ENCODE peak calls at places on chromosome 2, in seven cellular contexts. L, D, T, K, A, U and M are unnamed samples.

GRCh38 chr2:186009341-186009740 is 270.7 kb downstream of the FSIP2 start:
- DNase-seq in L (no peak), D (no peak), T (no peak), K (no peak), A (no peak), U (no peak), M (no peak)

GRCh38 chr2:239371726-239372686 is 28.8 kb downstream of the HDAC4 start:
- DNase-seq in L (no peak), D (no peak), T (no peak), K (no peak), A (no peak), U (no peak), M (no peak)

GRCh38 chr2:119111115-119111975 is 47.2 kb downstream of the C1QL2 start:
- DNase-seq in L (no peak), D (no peak), T (no peak), K (peak), A (no peak), U (peak), M (no peak)

GRCh38 chr2:108287169-108287568 is 1.5 kb upstream of the SULT1C2 start:
- DNase-seq in L (no peak), D (no peak), T (no peak), K (no peak), A (no peak), U (no peak), M (no peak)

GRCh38 chr2:233761040-233761769 is 1.1 kb downstream of the UGT1A1 start:
- DNase-seq in L (no peak), D (no peak), T (no peak), K (no peak), A (no peak), U (no peak), M (no peak)

GRCh38 chr2:43045866-43046265 is 180.5 kb downstream of the ZFP36L2 start:
- DNase-seq in L (no peak), D (no peak), T (no peak), K (no peak), A (no peak), U (no peak), M (no peak)

GRCh38 chr2:44572196-44572900 is 210.6 kb downstream of the CAMKMT start:
- DNase-seq in L (no peak), D (no peak), T (no peak), K (no peak), A (no peak), U (peak), M (no peak)

GRCh38 chr2:231693956-231694355 is 14.4 kb upstream of the PTMA start:
- DNase-seq in L (no peak), D (no peak), T (no peak), K (no peak), A (no peak), U (no peak), M (no peak)

GRCh38 chr2:241268716-241269445 is 46.6 kb downstream of the HDLBP start:
- DNase-seq in L (no peak), D (no peak), T (no peak), K (no peak), A (no peak), U (no peak), M (no peak)

GRCh38 chr2:217943379-217944321 is 59.1 kb downstream of the TNS1 start:
- DNase-seq in L (no peak), D (no peak), T (no peak), K (no peak), A (no peak), U (peak), M (no peak)

GRCh38 chr2:174023591-174024523 is 58.7 kb upstream of the SP3 start:
- DNase-seq in L (no peak), D (no peak), T (no peak), K (peak), A (peak), U (peak), M (no peak)